ENCODE peak calls at places on chromosomes 11 and 22, in seven cellular contexts. One of them, this sample, is unnamed.

GRCh38 chr11:75107187-75107586 is 10.5 kb upstream of the OR2AT4 start:
- DNase-seq in lower leg skin: no peak
- DNase-seq in astrocyte of the cerebellum: no peak
- DNase-seq in AG04449: no peak
- DNase-seq in GM12878: no peak
- DNase-seq in AG09309: no peak
- DNase-seq in transverse colon: no peak
- DNase-seq in this sample: no peak

GRCh38 chr11:31783264-31783663 is 27.9 kb downstream of the PAX6 start:
- DNase-seq in lower leg skin: no peak
- DNase-seq in astrocyte of the cerebellum: no peak
- DNase-seq in AG04449: no peak
- DNase-seq in GM12878: no peak
- DNase-seq in AG09309: no peak
- DNase-seq in transverse colon: no peak
- DNase-seq in this sample: no peak

GRCh38 chr11:120546312-120547205 is 35.0 kb downstream of the GRIK4 start:
- DNase-seq in lower leg skin: peak
- DNase-seq in astrocyte of the cerebellum: peak
- DNase-seq in AG04449: peak
- DNase-seq in GM12878: no peak
- DNase-seq in AG09309: peak
- DNase-seq in transverse colon: peak
- DNase-seq in this sample: peak

GRCh38 chr11:28296426-28296825 is 188.2 kb downstream of the METTL15 start:
- DNase-seq in lower leg skin: no peak
- DNase-seq in astrocyte of the cerebellum: no peak
- DNase-seq in AG04449: no peak
- DNase-seq in GM12878: peak
- DNase-seq in AG09309: no peak
- DNase-seq in transverse colon: no peak
- DNase-seq in this sample: no peak

GRCh38 chr22:45866398-45867117 is 110.4 kb downstream of the WNT7B start:
- DNase-seq in lower leg skin: no peak
- DNase-seq in astrocyte of the cerebellum: no peak
- DNase-seq in AG04449: no peak
- DNase-seq in GM12878: no peak
- DNase-seq in AG09309: no peak
- DNase-seq in transverse colon: no peak
- DNase-seq in this sample: no peak

GRCh38 chr11:61893981-61894380 is 2.6 kb upstream of the FADS3 start:
- DNase-seq in lower leg skin: no peak
- DNase-seq in astrocyte of the cerebellum: peak
- DNase-seq in AG04449: peak
- DNase-seq in GM12878: no peak
- DNase-seq in AG09309: peak
- DNase-seq in transverse colon: no peak
- DNase-seq in this sample: no peak

GRCh38 chr11:108847288-108847687 is 182.4 kb downstream of the DDX10 start:
- DNase-seq in lower leg skin: no peak
- DNase-seq in astrocyte of the cerebellum: no peak
- DNase-seq in AG04449: no peak
- DNase-seq in GM12878: no peak
- DNase-seq in AG09309: no peak
- DNase-seq in transverse colon: no peak
- DNase-seq in this sample: no peak

GRCh38 chr22:31022516-31022915 is 53.5 kb downstream of the TUG1 start:
- DNase-seq in lower leg skin: peak
- DNase-seq in astrocyte of the cerebellum: no peak
- DNase-seq in AG04449: no peak
- DNase-seq in GM12878: no peak
- DNase-seq in AG09309: no peak
- DNase-seq in transverse colon: no peak
- DNase-seq in this sample: no peak

GRCh38 chr11:34837246-34837856 is 78.8 kb downstream of the APIP start:
- DNase-seq in lower leg skin: no peak
- DNase-seq in astrocyte of the cerebellum: no peak
- DNase-seq in AG04449: no peak
- DNase-seq in GM12878: no peak
- DNase-seq in AG09309: no peak
- DNase-seq in transverse colon: no peak
- DNase-seq in this sample: no peak

GRCh38 chr11:20671856-20672546 is 2.6 kb downstream of the NELL1 start:
- DNase-seq in lower leg skin: no peak
- DNase-seq in astrocyte of the cerebellum: no peak
- DNase-seq in AG04449: no peak
- DNase-seq in GM12878: no peak
- DNase-seq in AG09309: no peak
- DNase-seq in transverse colon: no peak
- DNase-seq in this sample: no peak

GRCh38 chr11:121665211-121665838 is 212.6 kb upstream of the SORL1-AS1 start:
- DNase-seq in lower leg skin: no peak
- DNase-seq in astrocyte of the cerebellum: no peak
- DNase-seq in AG04449: no peak
- DNase-seq in GM12878: no peak
- DNase-seq in AG09309: no peak
- DNase-seq in transverse colon: no peak
- DNase-seq in this sample: no peak

GRCh38 chr11:1112351-1113191 is 37.9 kb downstream of the MUC2 start:
- DNase-seq in lower leg skin: no peak
- DNase-seq in astrocyte of the cerebellum: no peak
- DNase-seq in AG04449: no peak
- DNase-seq in GM12878: no peak
- DNase-seq in AG09309: no peak
- DNase-seq in transverse colon: no peak
- DNase-seq in this sample: no peak

GRCh38 chr11:30579348-30579747 is 6.8 kb downstream of the MPPED2 start:
- DNase-seq in lower leg skin: no peak
- DNase-seq in astrocyte of the cerebellum: no peak
- DNase-seq in AG04449: no peak
- DNase-seq in GM12878: no peak
- DNase-seq in AG09309: no peak
- DNase-seq in transverse colon: no peak
- DNase-seq in this sample: no peak

GRCh38 chr11:64518928-64519327 is 72.1 kb upstream of the SLC22A12 start:
- DNase-seq in lower leg skin: no peak
- DNase-seq in astrocyte of the cerebellum: no peak
- DNase-seq in AG04449: no peak
- DNase-seq in GM12878: no peak
- DNase-seq in AG09309: no peak
- DNase-seq in transverse colon: no peak
- DNase-seq in this sample: no peak

GRCh38 chr11:8839957-8840945 is 70.7 kb upstream of the AKIP1 start:
- DNase-seq in lower leg skin: no peak
- DNase-seq in astrocyte of the cerebellum: no peak
- DNase-seq in AG04449: no peak
- DNase-seq in GM12878: no peak
- DNase-seq in AG09309: no peak
- DNase-seq in transverse colon: peak
- DNase-seq in this sample: no peak

GRCh38 chr11:4641501-4641900 is 2.3 kb upstream of the OR51E1 start:
- DNase-seq in lower leg skin: no peak
- DNase-seq in astrocyte of the cerebellum: no peak
- DNase-seq in AG04449: no peak
- DNase-seq in GM12878: no peak
- DNase-seq in AG09309: no peak
- DNase-seq in transverse colon: no peak
- DNase-seq in this sample: no peak

GRCh38 chr11:63770763-63771162 is 2.2 kb upstream of the ZFTA start:
- DNase-seq in lower leg skin: no peak
- DNase-seq in astrocyte of the cerebellum: no peak
- DNase-seq in AG04449: no peak
- DNase-seq in GM12878: no peak
- DNase-seq in AG09309: no peak
- DNase-seq in transverse colon: no peak
- DNase-seq in this sample: no peak

GRCh38 chr22:32737811-32738210 is 63.7 kb upstream of the TIMP3 start:
- DNase-seq in lower leg skin: peak
- DNase-seq in astrocyte of the cerebellum: no peak
- DNase-seq in AG04449: no peak
- DNase-seq in GM12878: no peak
- DNase-seq in AG09309: no peak
- DNase-seq in transverse colon: no peak
- DNase-seq in this sample: peak

GRCh38 chr11:6476571-6476970 is 2.8 kb upstream of the TRIM3 start:
- DNase-seq in lower leg skin: no peak
- DNase-seq in astrocyte of the cerebellum: no peak
- DNase-seq in AG04449: no peak
- DNase-seq in GM12878: no peak
- DNase-seq in AG09309: no peak
- DNase-seq in transverse colon: no peak
- DNase-seq in this sample: no peak

GRCh38 chr11:69721061-69721460 is 17.2 kb upstream of the FGF19 start:
- DNase-seq in lower leg skin: no peak
- DNase-seq in astrocyte of the cerebellum: no peak
- DNase-seq in AG04449: no peak
- DNase-seq in GM12878: no peak
- DNase-seq in AG09309: no peak
- DNase-seq in transverse colon: no peak
- DNase-seq in this sample: no peak
- H3K4me3 ChIP-seq in lower leg skin: no peak
- H3K4me3 ChIP-seq in astrocyte of the cerebellum: no peak
- H3K4me3 ChIP-seq in AG04449: no peak
- H3K4me3 ChIP-seq in GM12878: no peak
- H3K4me3 ChIP-seq in AG09309: no peak
- H3K4me3 ChIP-seq in transverse colon: no peak
- H3K4me3 ChIP-seq in this sample: no peak

GRCh38 chr11:116135897-116136296 is 631.7 kb upstream of the CADM1 start:
- DNase-seq in lower leg skin: no peak
- DNase-seq in astrocyte of the cerebellum: no peak
- DNase-seq in AG04449: no peak
- DNase-seq in GM12878: no peak
- DNase-seq in AG09309: no peak
- DNase-seq in transverse colon: no peak
- DNase-seq in this sample: no peak

GRCh38 chr11:116132273-116132978 is 628.2 kb upstream of the CADM1 start:
- DNase-seq in lower leg skin: peak
- DNase-seq in astrocyte of the cerebellum: no peak
- DNase-seq in AG04449: no peak
- DNase-seq in GM12878: no peak
- DNase-seq in AG09309: no peak
- DNase-seq in transverse colon: no peak
- DNase-seq in this sample: no peak

GRCh38 chr11:116137753-116138152 is 633.5 kb upstream of the CADM1 start:
- DNase-seq in lower leg skin: no peak
- DNase-seq in astrocyte of the cerebellum: no peak
- DNase-seq in AG04449: no peak
- DNase-seq in GM12878: no peak
- DNase-seq in AG09309: no peak
- DNase-seq in transverse colon: no peak
- DNase-seq in this sample: no peak

GRCh38 chr11:116136987-116137674 is 632.9 kb upstream of the CADM1 start:
- DNase-seq in lower leg skin: peak
- DNase-seq in astrocyte of the cerebellum: no peak
- DNase-seq in AG04449: no peak
- DNase-seq in GM12878: no peak
- DNase-seq in AG09309: no peak
- DNase-seq in transverse colon: peak
- DNase-seq in this sample: no peak

GRCh38 chr11:116134450-116134849 is 630.2 kb upstream of the CADM1 start:
- DNase-seq in lower leg skin: peak
- DNase-seq in astrocyte of the cerebellum: no peak
- DNase-seq in AG04449: no peak
- DNase-seq in GM12878: no peak
- DNase-seq in AG09309: no peak
- DNase-seq in transverse colon: no peak
- DNase-seq in this sample: no peak
- TF ChIP-seq CTCF in lower leg skin: no peak
- TF ChIP-seq CTCF in astrocyte of the cerebellum: no peak
- TF ChIP-seq CTCF in AG04449: no peak
- TF ChIP-seq CTCF in GM12878: no peak
- TF ChIP-seq CTCF in AG09309: no peak
- TF ChIP-seq CTCF in transverse colon: no peak
- TF ChIP-seq CTCF in this sample: no peak

GRCh38 chr22:35065183-35065582 is 775 bp upstream of the ISX start:
- DNase-seq in lower leg skin: peak
- DNase-seq in astrocyte of the cerebellum: no peak
- DNase-seq in AG04449: no peak
- DNase-seq in GM12878: no peak
- DNase-seq in AG09309: no peak
- DNase-seq in transverse colon: no peak
- DNase-seq in this sample: no peak

GRCh38 chr22:35070451-35071093 is 4.6 kb downstream of the ISX start:
- DNase-seq in lower leg skin: peak
- DNase-seq in astrocyte of the cerebellum: no peak
- DNase-seq in AG04449: no peak
- DNase-seq in GM12878: no peak
- DNase-seq in AG09309: no peak
- DNase-seq in transverse colon: no peak
- DNase-seq in this sample: no peak

GRCh38 chr22:35065796-35066218 is at the start of gene ISX:
- DNase-seq in lower leg skin: no peak
- DNase-seq in astrocyte of the cerebellum: no peak
- DNase-seq in AG04449: no peak
- DNase-seq in GM12878: no peak
- DNase-seq in AG09309: no peak
- DNase-seq in transverse colon: peak
- DNase-seq in this sample: no peak

GRCh38 chr22:35064664-35065063 is 1.3 kb upstream of the ISX start:
- DNase-seq in lower leg skin: peak
- DNase-seq in astrocyte of the cerebellum: no peak
- DNase-seq in AG04449: no peak
- DNase-seq in GM12878: peak
- DNase-seq in AG09309: no peak
- DNase-seq in transverse colon: peak
- DNase-seq in this sample: no peak

GRCh38 chr22:35066768-35067167 is 810 bp downstream of the ISX start:
- DNase-seq in lower leg skin: peak
- DNase-seq in astrocyte of the cerebellum: no peak
- DNase-seq in AG04449: no peak
- DNase-seq in GM12878: no peak
- DNase-seq in AG09309: no peak
- DNase-seq in transverse colon: no peak
- DNase-seq in this sample: no peak
- H3K4me3 ChIP-seq in lower leg skin: no peak
- H3K4me3 ChIP-seq in astrocyte of the cerebellum: no peak
- H3K4me3 ChIP-seq in AG04449: no peak
- H3K4me3 ChIP-seq in GM12878: no peak
- H3K4me3 ChIP-seq in AG09309: no peak
- H3K4me3 ChIP-seq in transverse colon: peak
- H3K4me3 ChIP-seq in this sample: no peak

DNA sequence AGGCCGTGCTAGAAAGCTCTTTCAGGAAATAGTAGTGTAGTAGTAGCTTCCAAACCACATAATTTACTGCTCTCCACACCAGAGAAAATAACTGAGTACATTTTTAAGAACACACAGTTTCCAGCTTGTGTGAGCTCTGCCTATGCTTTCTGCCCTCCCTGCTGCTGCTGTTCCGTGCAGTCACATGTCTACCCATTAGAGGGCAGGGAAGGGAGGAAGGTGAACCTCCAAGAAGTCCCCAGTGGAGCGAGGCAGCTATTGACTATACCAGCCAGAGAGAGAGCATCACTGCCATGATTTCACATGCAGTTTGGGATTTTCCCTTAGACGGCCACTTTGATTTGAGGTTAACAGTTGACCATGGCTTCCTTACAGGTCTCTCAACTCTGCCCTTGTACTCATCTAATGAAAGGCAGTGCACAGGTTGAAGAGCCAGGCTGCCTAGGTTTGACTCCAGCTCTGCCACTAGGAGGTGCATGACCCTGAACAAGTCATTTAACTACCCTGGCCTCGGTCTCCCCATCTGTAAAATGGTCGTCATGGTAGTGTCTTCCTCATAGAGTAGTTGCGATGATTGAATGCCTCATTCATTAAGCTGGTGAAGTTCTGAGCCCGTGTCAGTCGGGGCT is 19.7 kb upstream of the CTTN start:
- DNase-seq in lower leg skin: peak
- DNase-seq in astrocyte of the cerebellum: no peak
- DNase-seq in AG04449: no peak
- DNase-seq in GM12878: no peak
- DNase-seq in AG09309: no peak
- DNase-seq in transverse colon: no peak
- DNase-seq in this sample: no peak
- TF ChIP-seq CTCF in lower leg skin: no peak
- TF ChIP-seq CTCF in astrocyte of the cerebellum: peak
- TF ChIP-seq CTCF in AG04449: no peak
- TF ChIP-seq CTCF in GM12878: no peak
- TF ChIP-seq CTCF in AG09309: peak
- TF ChIP-seq CTCF in transverse colon: no peak
- TF ChIP-seq CTCF in this sample: peak